ENCODE peak calls at places on chromosomes 3 and 15, in six cellular contexts. Y, U, P, F, J and K are unnamed samples.

GRCh38 chr3:159472611-159473010 is 516.0 kb upstream of the IL12A start:
- DNase-seq in Y (no peak), U (no peak), P (no peak), F (no peak), J (no peak), K (no peak)

GRCh38 chr3:58150800-58151199 is 60.0 kb downstream of the DNASE1L3 start:
- DNase-seq in Y (no peak), U (no peak), P (no peak), F (peak), J (no peak), K (no peak)

GRCh38 chr15:94793641-94794040 is 562.3 kb downstream of the MCTP2 start:
- DNase-seq in Y (no peak), U (peak), P (peak), F (no peak), J (no peak), K (no peak)

GRCh38 chr3:147400111-147400510 is 6.2 kb downstream of the ZIC4 start:
- DNase-seq in Y (no peak), U (no peak), P (no peak), F (no peak), J (no peak), K (no peak)

GRCh38 chr15:64162478-64162868 is 349 bp downstream of the PPIB start:
- DNase-seq in Y (no peak), U (no peak), P (no peak), F (no peak), J (no peak), K (no peak)

GRCh38 chr3:64765951-64766350 is 78.2 kb upstream of the ADAMTS9 start:
- DNase-seq in Y (no peak), U (no peak), P (no peak), F (no peak), J (no peak), K (no peak)

GRCh38 chr15:39785139-39785538 is 2.5 kb upstream of the FSIP1 start:
- DNase-seq in Y (no peak), U (no peak), P (peak), F (no peak), J (peak), K (no peak)

GRCh38 chr3:5017953-5018531 is 38.8 kb downstream of the BHLHE40 start:
- DNase-seq in Y (no peak), U (no peak), P (peak), F (no peak), J (no peak), K (no peak)

GRCh38 chr3:59243476-59243875 is 193.7 kb upstream of the CFAP20DC start:
- DNase-seq in Y (no peak), U (no peak), P (no peak), F (no peak), J (no peak), K (no peak)

GRCh38 chr3:51340989-51341636 is 44.0 kb upstream of the MANF start:
- DNase-seq in Y (no peak), U (no peak), P (peak), F (peak), J (no peak), K (no peak)

GRCh38 chr15:89115547-89115946 is 27.3 kb downstream of the ABHD2 start:
- DNase-seq in Y (no peak), U (no peak), P (no peak), F (no peak), J (peak), K (no peak)

GRCh38 chr3:76735153-76735552 is 304.7 kb upstream of the ROBO2 start:
- DNase-seq in Y (no peak), U (no peak), P (no peak), F (no peak), J (no peak), K (no peak)

GRCh38 chr3:10950476-10951294 is 41.9 kb upstream of the SLC6A1 start:
- DNase-seq in Y (peak), U (no peak), P (peak), F (peak), J (no peak), K (peak)

GRCh38 chr3:12999147-13000140 is 73.8 kb downstream of the IQSEC1 start:
- DNase-seq in Y (no peak), U (peak), P (no peak), F (no peak), J (peak), K (no peak)

GRCh38 chr15:91752081-91752810 is 101.3 kb upstream of the SLCO3A1 start:
- DNase-seq in Y (no peak), U (no peak), P (no peak), F (no peak), J (no peak), K (no peak)

GRCh38 chr3:141229132-141229531 is 2.5 kb upstream of the PXYLP1 start:
- DNase-seq in Y (no peak), U (no peak), P (no peak), F (no peak), J (peak), K (no peak)

GRCh38 chr15:50458713-50459112 is 34.5 kb downstream of the USP8 start:
- DNase-seq in Y (no peak), U (no peak), P (no peak), F (no peak), J (no peak), K (no peak)

GRCh38 chr3:50587806-50588758 is 18.8 kb downstream of the HEMK1 start:
- DNase-seq in Y (no peak), U (peak), P (no peak), F (no peak), J (no peak), K (no peak)

GRCh38 chr15:55297315-55297714 is 7.7 kb upstream of the RAB27A start:
- DNase-seq in Y (no peak), U (no peak), P (no peak), F (no peak), J (no peak), K (no peak)

GRCh38 chr3:18988619-18989229 is 159.6 kb upstream of the KCNH8 start:
- DNase-seq in Y (no peak), U (no peak), P (peak), F (no peak), J (peak), K (peak)

GRCh38 chr3:46566040-46566631 is at the start of gene LRRC2:
- DNase-seq in Y (no peak), U (peak), P (no peak), F (peak), J (peak), K (peak)

GRCh38 chr3:38348903-38349302 is 2.3 kb downstream of the XYLB start:
- DNase-seq in Y (no peak), U (no peak), P (peak), F (peak), J (no peak), K (no peak)

GRCh38 chr3:30984855-30985793 is 90.7 kb upstream of the GADL1 start:
- DNase-seq in Y (no peak), U (no peak), P (peak), F (no peak), J (no peak), K (no peak)

GRCh38 chr3:5349343-5349742 is 161.8 kb downstream of the EDEM1 start:
- DNase-seq in Y (no peak), U (no peak), P (no peak), F (no peak), J (no peak), K (no peak)

DNA sequence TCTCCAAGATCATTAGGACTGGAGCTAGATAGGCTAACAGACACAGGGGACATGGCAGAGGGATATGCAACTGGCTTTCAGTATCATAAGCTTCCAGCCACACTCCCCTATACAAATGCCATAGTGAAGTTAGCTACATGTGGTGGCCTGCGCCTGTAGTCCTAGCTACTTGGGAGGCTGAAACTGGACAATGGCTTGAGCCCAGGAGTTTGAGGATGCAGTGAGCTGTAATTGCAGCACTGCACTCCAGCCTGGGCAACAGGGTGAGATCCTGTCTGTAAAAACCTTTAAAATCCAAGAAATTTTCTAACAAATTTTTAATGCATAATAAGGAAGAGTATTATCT is 37.3 kb downstream of the DLG1 start:
- DNase-seq in Y (no peak), U (no peak), P (no peak), F (no peak), J (no peak), K (no peak)
- TF ChIP-seq CTCF in Y (no peak), U (no peak), P (no peak), F (no peak), J (no peak), K (no peak)

GRCh38 chr15:22877607-22878006 is 39.1 kb downstream of the NIPA2 start:
- DNase-seq in Y (no peak), U (no peak), P (no peak), F (no peak), J (no peak), K (no peak)
- TF ChIP-seq CTCF in Y (no peak), U (no peak), P (no peak), F (no peak), J (no peak), K (no peak)

GRCh38 chr3:69085543-69086132 is 901 bp downstream of the ARL6IP5 start:
- DNase-seq in Y (no peak), U (peak), P (peak), F (peak), J (peak), K (no peak)
- TF ChIP-seq CTCF in Y (no peak), U (no peak), P (no peak), F (no peak), J (no peak), K (no peak)

DNA sequence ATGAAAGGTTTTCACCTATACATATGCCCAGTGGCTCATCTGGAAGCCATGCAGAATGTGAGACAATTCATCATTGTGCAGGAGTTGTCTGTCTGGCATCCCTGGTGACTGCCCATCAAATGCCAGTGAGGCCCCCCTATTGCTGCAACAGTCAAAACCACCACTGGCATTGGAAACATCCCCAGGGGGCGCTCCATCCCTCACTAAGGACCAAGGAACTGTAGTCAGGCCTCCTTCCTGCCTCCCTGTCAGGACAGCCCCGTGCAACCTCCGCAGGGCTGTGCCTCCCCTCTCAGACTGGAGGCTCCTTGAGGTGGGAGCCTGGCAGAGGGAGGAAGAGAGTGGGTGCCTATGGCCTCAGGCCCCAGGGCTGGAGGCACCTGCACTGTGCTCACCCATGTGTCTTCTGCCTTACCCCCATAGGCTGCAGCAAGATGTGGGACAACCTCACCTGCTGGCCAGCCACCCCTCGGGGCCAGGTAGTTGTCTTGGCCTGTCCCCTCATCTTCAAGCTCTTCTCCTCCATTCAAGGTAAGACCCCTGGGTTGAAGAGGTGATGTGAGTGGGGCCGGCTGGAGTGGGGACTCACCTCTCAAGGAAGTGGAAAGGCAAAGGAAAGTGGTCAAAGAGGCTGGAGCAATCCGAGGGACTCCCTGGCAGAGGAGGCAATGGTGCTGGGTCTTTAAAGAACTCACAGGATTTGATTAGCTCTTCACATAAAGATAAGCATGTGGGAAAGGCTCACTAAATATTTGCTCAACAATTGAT is 16.5 kb downstream of the VIPR1 start:
- DNase-seq in Y (no peak), U (no peak), P (peak), F (no peak), J (no peak), K (peak)
- TF ChIP-seq CTCF in Y (no peak), U (no peak), P (no peak), F (no peak), J (peak), K (no peak)

DNA sequence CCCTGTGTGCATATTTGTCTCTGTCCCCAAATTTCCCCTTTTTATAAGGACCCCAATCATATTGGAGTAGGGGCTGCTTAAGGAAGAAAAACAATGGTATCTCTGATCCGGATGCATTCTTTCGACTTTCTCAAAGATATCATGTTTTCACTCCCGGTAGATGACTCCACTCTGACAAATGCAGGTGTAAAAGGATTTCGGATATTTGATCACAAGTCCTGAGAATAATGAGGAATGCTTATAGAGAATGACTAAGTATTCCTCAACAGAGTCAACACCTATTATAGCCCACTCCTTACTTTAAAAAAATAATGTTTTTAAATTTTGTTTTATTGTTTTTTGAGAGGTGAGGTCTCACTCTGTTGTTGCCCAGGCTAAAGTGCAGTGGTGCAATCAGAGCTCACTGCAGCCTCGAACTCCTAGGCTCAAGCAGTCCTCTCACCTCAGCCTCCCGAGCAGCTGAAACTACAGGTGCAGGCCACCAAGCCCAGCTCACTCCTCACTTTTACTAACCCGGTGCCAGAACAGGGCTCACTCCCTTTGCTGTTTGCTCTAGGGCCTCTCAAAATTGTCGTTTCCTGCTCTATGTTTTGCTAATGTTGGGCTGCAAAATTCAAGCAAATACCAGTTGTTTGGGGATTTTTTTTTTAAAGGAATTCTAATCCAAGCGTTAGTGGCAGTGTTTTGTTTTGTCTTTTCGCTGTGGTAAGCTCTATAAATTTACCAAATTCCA is 24.6 kb downstream of the COL8A1 start:
- DNase-seq in Y (no peak), U (no peak), P (no peak), F (no peak), J (no peak), K (no peak)
- TF ChIP-seq CTCF in Y (no peak), U (no peak), P (no peak), F (no peak), J (no peak), K (no peak)

GRCh38 chr3:129978123-129978522 is 3.6 kb downstream of the TRH start:
- DNase-seq in Y (no peak), U (no peak), P (no peak), F (no peak), J (no peak), K (no peak)

GRCh38 chr3:129974451-129975331 is at the start of gene TRH:
- DNase-seq in Y (peak), U (peak), P (no peak), F (no peak), J (no peak), K (peak)

GRCh38 chr3:129972301-129972700 is 2.2 kb upstream of the TRH start:
- DNase-seq in Y (no peak), U (no peak), P (no peak), F (no peak), J (no peak), K (no peak)

GRCh38 chr3:129973853-129974252 is 667 bp upstream of the TRH start:
- DNase-seq in Y (no peak), U (no peak), P (no peak), F (no peak), J (no peak), K (no peak)

GRCh38 chr3:129975332-129976090 is 991 bp downstream of the TRH start:
- DNase-seq in Y (peak), U (peak), P (no peak), F (no peak), J (no peak), K (peak)
- TF ChIP-seq CTCF in Y (no peak), U (no peak), P (no peak), F (no peak), J (no peak), K (no peak)

DNA sequence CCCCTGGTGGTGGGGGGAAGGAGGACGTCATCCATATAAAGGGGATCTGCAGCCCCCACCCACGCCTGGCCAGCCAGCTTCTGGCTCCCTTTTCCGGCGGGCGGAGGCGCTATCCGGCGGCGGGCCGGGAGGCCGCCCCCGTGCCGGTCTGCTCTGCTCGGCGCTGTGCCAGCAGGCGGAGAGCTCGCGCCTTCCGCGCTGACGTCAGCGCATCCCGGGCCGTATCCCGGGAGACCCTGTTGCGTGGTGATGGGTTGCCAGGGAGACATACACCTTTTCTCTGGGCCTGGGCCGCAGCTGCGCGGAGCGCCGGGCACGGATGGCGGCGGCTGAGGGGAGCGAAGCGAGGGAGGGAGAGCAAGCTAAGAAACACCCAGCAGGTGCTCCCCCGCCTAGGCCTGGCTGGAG is 1.1 kb downstream of the FAM131A start:
- DNase-seq in Y (no peak), U (peak), P (no peak), F (peak), J (no peak), K (peak)
- TF ChIP-seq CTCF in Y (no peak), U (no peak), P (no peak), F (no peak), J (no peak), K (no peak)

GRCh38 chr15:27912283-27912682 is 186.8 kb downstream of the OCA2 start:
- DNase-seq in Y (no peak), U (no peak), P (no peak), F (no peak), J (no peak), K (no peak)
- TF ChIP-seq CTCF in Y (peak), U (no peak), P (no peak), F (no peak), J (no peak), K (peak)